ENCODE peak calls at places on chromosomes 12 and 14, in nine cellular contexts. S is nephron progenitor cell; Q is mammary epithelial cell; U is GDM1; Z is SW 1271; N is activated T-helper 1 cell treated with anti-CD3 and anti-CD28 coated beads, Interleukin-2, amount 50 U/mL, for 16 hours; O is mesothelial cell of epicardium; L is activated gamma-delta T cell; X is activated CD8-positive, alpha-beta memory T cell treated with anti-CD3 and anti-CD28 coated beads for 1 hour. I is an unnamed sample.

GRCh38 chr12:110813298-110813697 is 33.5 kb upstream of the CCDC63 start:
- DNase-seq in S (no peak), Q (no peak), U (no peak), Z (no peak), N (no peak), O (no peak), L (no peak), X (no peak), I (no peak)

GRCh38 chr12:749871-750270 is 2.5 kb upstream of the WNK1 start:
- DNase-seq in S (no peak), Q (no peak), U (no peak), Z (no peak), N (no peak), O (no peak), L (no peak), X (no peak), I (no peak)

GRCh38 chr14:71212683-71213107 is 305.4 kb downstream of the PCNX1 start:
- DNase-seq in S (no peak), Q (peak; percentile 10), U (no peak), Z (no peak), N (no peak), O (no peak), L (no peak), X (no peak), I (no peak)

GRCh38 chr12:124921200-124922008 is 7.0 kb upstream of the UBC start:
- DNase-seq in S (peak; percentile 74), Q (peak; percentile 74), U (no peak), Z (no peak), N (peak; percentile 65), O (no peak), L (no peak), X (no peak), I (no peak)

GRCh38 chr12:22539055-22539454 is 5.3 kb downstream of the C2CD5 start:
- DNase-seq in S (no peak), Q (no peak), U (peak; percentile 41), Z (no peak), N (no peak), O (no peak), L (no peak), X (no peak), I (no peak)

GRCh38 chr14:95363468-95363954 is 43.8 kb upstream of the CLMN start:
- DNase-seq in S (no peak), Q (no peak), U (no peak), Z (no peak), N (no peak), O (no peak), L (no peak), X (no peak), I (no peak)

GRCh38 chr12:23757541-23757962 is 191.9 kb downstream of the SOX5 start:
- DNase-seq in S (no peak), Q (no peak), U (no peak), Z (no peak), N (no peak), O (no peak), L (no peak), X (no peak), I (no peak)

GRCh38 chr14:80974338-80975078 is 19.1 kb downstream of the TSHR start:
- DNase-seq in S (no peak), Q (no peak), U (no peak), Z (no peak), N (no peak), O (no peak), L (no peak), X (no peak), I (no peak)

GRCh38 chr12:6180300-6181051 is 19.7 kb upstream of the CD9 start:
- DNase-seq in S (no peak), Q (peak; percentile 51), U (no peak), Z (peak; percentile 54), N (no peak), O (no peak), L (no peak), X (no peak), I (no peak)